ENCODE peak calls at places on chromosomes 11 and 22, in ten cellular contexts. V is mesendoderm; A is head of caudate nucleus; H is CD8-positive, alpha-beta memory T cell; B is iris pigment epithelial cell; S is T-cell; U is C1 segment of cervical spinal cord; R is fibroblast of the aortic adventitia; T is NCI-H1105; K is NCI-H748 treated with DMSO at 0.1 percent for 48 hours. E is an unnamed sample.
A peak's percentile ranks its signal among the peaks of the same experiment; 100 is the strongest.

GRCh38 chr22:41021655-41022454 is 70.5 kb upstream of the EP300 start:
- DNase-seq in B (peak; percentile 41), T (peak; percentile 58), A (peak; percentile 29), S (peak; percentile 38), R (peak; percentile 27), K (peak; percentile 38), H (peak; percentile 48), V (peak; percentile 73), U (no peak), E (peak; percentile 79)

GRCh38 chr11:69429716-69430491 is 51.6 kb upstream of the LINC01488 start:
- DNase-seq in R (no peak), T (no peak), H (no peak), S (no peak), V (no peak), U (no peak), B (no peak), K (no peak), A (no peak), E (no peak)

GRCh38 chr22:35010543-35010942 is 55.4 kb upstream of the ISX start:
- DNase-seq in K (no peak), R (no peak), B (no peak), A (no peak), V (no peak), H (no peak), S (no peak), T (no peak), U (no peak), E (no peak)

GRCh38 chr11:13304655-13305340 is 27.2 kb downstream of the BMAL1 start:
- DNase-seq in T (no peak), U (no peak), R (no peak), S (no peak), B (no peak), A (no peak), K (no peak), H (no peak), V (no peak), E (no peak)

GRCh38 chr11:65491614-65492386 is 7.0 kb upstream of the MALAT1 start:
- DNase-seq in K (peak; percentile 59), H (no peak), B (peak; percentile 89), S (no peak), U (no peak), T (no peak), V (peak; percentile 93), A (peak; percentile 56), R (peak; percentile 99), E (peak; percentile 97)

GRCh38 chr22:42353883-42354727 is 78.1 kb downstream of the NFAM1 start:
- DNase-seq in B (no peak), V (peak; percentile 97), H (no peak), S (no peak), A (no peak), R (no peak), T (no peak), U (no peak), K (no peak), E (no peak)

GRCh38 chr11:69640995-69641581 is at the start of gene CCND1:
- DNase-seq in V (peak; percentile 98), A (peak; percentile 36), B (peak; percentile 92), H (peak; percentile 15), K (peak; percentile 37), U (no peak), R (peak; percentile 94), S (no peak), T (peak; percentile 41), E (peak; percentile 96)

GRCh38 chr11:831132-831864 is 1.5 kb upstream of the CD151 start:
- DNase-seq in A (no peak), T (no peak), K (no peak), R (no peak), U (no peak), H (no peak), S (no peak), B (no peak), V (no peak), E (peak; percentile 70)

GRCh38 chr11:76823481-76824028 is 37.2 kb upstream of the ACER3 start:
- DNase-seq in U (no peak), V (peak; percentile 93), B (peak; percentile 37), S (no peak), H (no peak), K (no peak), R (peak; percentile 89), A (no peak), T (no peak), E (peak; percentile 88)

GRCh38 chr22:30717952-30718351 is 23.3 kb downstream of the OSBP2 start:
- DNase-seq in S (no peak), H (no peak), K (no peak), R (no peak), B (no peak), T (no peak), U (no peak), V (no peak), A (no peak), E (no peak)

GRCh38 chr11:27004103-27004502 is 10.2 kb downstream of the FIBIN start:
- DNase-seq in A (no peak), B (no peak), V (no peak), U (no peak), R (no peak), T (peak; percentile 15), K (no peak), H (no peak), S (no peak), E (no peak)

GRCh38 chr11:126413426-126413825 is 57.9 kb downstream of the ST3GAL4 start:
- DNase-seq in R (no peak), B (no peak), A (no peak), V (no peak), T (no peak), S (no peak), H (no peak), K (no peak), U (no peak), E (no peak)

GRCh38 chr11:88414385-88414861 is 76.9 kb upstream of the CTSC start:
- DNase-seq in T (peak; percentile 80), H (peak; percentile 36), B (peak; percentile 87), V (no peak), K (no peak), A (no peak), R (peak; percentile 82), S (no peak), U (no peak), E (no peak)

GRCh38 chr22:35559354-35560005 is 18.8 kb downstream of the RASD2 start:
- DNase-seq in U (no peak), R (no peak), H (no peak), T (no peak), B (peak; percentile 58), A (no peak), V (no peak), S (no peak), K (no peak), E (no peak)

GRCh38 chr22:42078469-42079318 is 806 bp upstream of the SMDT1 start:
- DNase-seq in U (no peak), V (no peak), K (no peak), A (peak; percentile 11), B (peak; percentile 28), S (no peak), R (peak; percentile 45), T (no peak), H (no peak), E (peak; percentile 54)

GRCh38 chr11:111792955-111793500 is 26.8 kb upstream of the PPP2R1B start:
- DNase-seq in A (no peak), V (no peak), U (no peak), K (no peak), T (no peak), S (no peak), H (no peak), B (peak; percentile 55), R (peak; percentile 44), E (peak; percentile 7)

GRCh38 chr11:96204721-96205459 is 138.1 kb downstream of the MAML2 start:
- DNase-seq in B (no peak), H (peak; percentile 54), A (no peak), R (no peak), T (peak; percentile 16), V (no peak), S (no peak), U (no peak), K (no peak), E (no peak)

GRCh38 chr11:83537131-83537610 is 251.0 kb upstream of the CCDC90B start:
- DNase-seq in U (no peak), K (no peak), B (no peak), A (no peak), R (no peak), S (no peak), H (no peak), V (no peak), T (no peak), E (no peak)

GRCh38 chr22:26471522-26471921 is 12.1 kb downstream of the HPS4 start:
- DNase-seq in V (peak; percentile 88), U (no peak), S (no peak), A (no peak), T (no peak), H (no peak), R (peak; percentile 35), K (no peak), B (peak; percentile 79), E (peak; percentile 98)

GRCh38 chr11:60872952-60873524 is 5.7 kb downstream of the ZP1 start:
- DNase-seq in K (no peak), A (peak; percentile 45), U (no peak), H (no peak), B (peak; percentile 97), R (peak; percentile 29), V (peak; percentile 83), T (no peak), S (no peak), E (peak; percentile 74)

GRCh38 chr22:38177926-38178604 is 3.6 kb downstream of the PLA2G6 start:
- DNase-seq in K (peak; percentile 33), T (no peak), H (no peak), S (no peak), R (peak; percentile 89), B (peak; percentile 82), A (no peak), U (no peak), V (peak; percentile 90), E (peak; percentile 95)

GRCh38 chr22:35868938-35869337 is 151.3 kb downstream of the APOL5 start:
- DNase-seq in V (peak; percentile 74), T (no peak), K (no peak), A (no peak), S (no peak), H (no peak), U (no peak), B (peak; percentile 19), R (peak; percentile 29), E (peak; percentile 64)

GRCh38 chr11:119782021-119782420 is 53.0 kb upstream of the NECTIN1 start:
- DNase-seq in U (no peak), H (no peak), T (no peak), A (no peak), V (peak; percentile 72), K (no peak), R (peak; percentile 12), B (no peak), S (no peak), E (peak; percentile 72)

GRCh38 chr11:12640926-12641849 is 33.0 kb upstream of the TEAD1 start:
- DNase-seq in U (no peak), T (no peak), R (no peak), S (no peak), B (no peak), V (no peak), K (no peak), H (no peak), A (no peak), E (no peak)

GRCh38 chr11:63920870-63921417 is 4.0 kb upstream of the RCOR2 start:
- DNase-seq in S (no peak), U (no peak), K (no peak), H (no peak), T (no peak), V (peak; percentile 79), A (no peak), R (no peak), B (no peak), E (no peak)

GRCh38 chr11:33445761-33446161 is 188.6 kb downstream of the HIPK3 start:
- DNase-seq in T (no peak), U (no peak), A (no peak), R (peak; percentile 47), B (peak; percentile 65), S (no peak), K (no peak), H (no peak), V (no peak), E (no peak)

GRCh38 chr11:110367571-110367970 is 62.2 kb upstream of the FDX1 start:
- DNase-seq in H (peak; percentile 13), V (no peak), S (no peak), K (no peak), T (no peak), U (no peak), B (peak; percentile 14), R (peak; percentile 45), A (no peak), E (no peak)

GRCh38 chr22:25165785-25166184 is 33.9 kb upstream of the CRYBB3 start:
- DNase-seq in H (no peak), B (no peak), S (no peak), V (no peak), A (no peak), U (no peak), K (no peak), T (no peak), R (no peak), E (peak; percentile 54)

E was measured in islet precursor cell.